ENCODE peak calls at places on chromosome X, in ten cellular contexts. I, L, Z, T, G, J, M, V, Q and S are unnamed samples.

GRCh38 chrX:13005671-13006473 is 31.0 kb downstream of the TMSB4X start:
- DNase-seq in I (no peak), L (peak; percentile 33), Z (peak; percentile 73), T (peak; percentile 15), G (no peak), J (no peak), M (no peak), V (no peak), Q (no peak), S (peak; percentile 60)

GRCh38 chrX:118974088-118974907 is at the start of gene LONRF3:
- DNase-seq in I (peak; percentile 74), L (peak; percentile 83), Z (peak; percentile 28), T (peak; percentile 89), G (peak; percentile 64), J (no peak), M (peak; percentile 73), V (peak; percentile 67), Q (peak; percentile 86), S (peak; percentile 88)

GRCh38 chrX:22171287-22172060 is 101.2 kb upstream of the CBLL2 start:
- DNase-seq in I (no peak), L (no peak), Z (no peak), T (no peak), G (no peak), J (no peak), M (no peak), V (no peak), Q (no peak), S (no peak)

GRCh38 chrX:17967888-17968287 is 106.8 kb upstream of the RAI2 start:
- DNase-seq in I (peak; percentile 38), L (no peak), Z (no peak), T (no peak), G (no peak), J (no peak), M (no peak), V (peak; percentile 15), Q (peak; percentile 65), S (no peak)

GRCh38 chrX:103066606-103067005 is 2.6 kb upstream of the BEX1 start:
- DNase-seq in I (no peak), L (no peak), Z (peak; percentile 9), T (no peak), G (no peak), J (no peak), M (no peak), V (no peak), Q (no peak), S (no peak)

GRCh38 chrX:18360867-18361266 is 6.4 kb upstream of the SCML2 start:
- DNase-seq in I (no peak), L (no peak), Z (no peak), T (peak; percentile 82), G (no peak), J (no peak), M (no peak), V (no peak), Q (no peak), S (no peak)

GRCh38 chrX:5876984-5877655 is 351.5 kb downstream of the NLGN4X start:
- DNase-seq in I (peak; percentile 68), L (peak; percentile 34), Z (peak; percentile 4), T (peak; percentile 23), G (no peak), J (no peak), M (peak; percentile 14), V (peak; percentile 20), Q (no peak), S (peak; percentile 39)

GRCh38 chrX:4118666-4119530 is 405.4 kb upstream of the PRKX start:
- DNase-seq in I (no peak), L (no peak), Z (no peak), T (no peak), G (no peak), J (no peak), M (no peak), V (no peak), Q (no peak), S (peak; percentile 14)

GRCh38 chrX:1727531-1728027 is 112.7 kb downstream of the ASMT start:
- DNase-seq in I (peak; percentile 43), L (no peak), Z (peak; percentile 31), T (no peak), G (no peak), J (peak; percentile 46), M (no peak), V (no peak), Q (no peak), S (no peak)

GRCh38 chrX:100494570-100494969 is 84.5 kb upstream of the PCDH19 start:
- DNase-seq in I (no peak), L (no peak), Z (no peak), T (no peak), G (no peak), J (no peak), M (no peak), V (no peak), Q (no peak), S (no peak)

GRCh38 chrX:46165411-46165810 is 379.8 kb downstream of the ZNF674 start:
- DNase-seq in I (no peak), L (no peak), Z (peak; percentile 90), T (no peak), G (no peak), J (no peak), M (no peak), V (no peak), Q (no peak), S (peak; percentile 58)

GRCh38 chrX:151773434-151773833 is 38.9 kb downstream of the CNGA2 start:
- DNase-seq in I (no peak), L (no peak), Z (no peak), T (no peak), G (no peak), J (no peak), M (no peak), V (no peak), Q (no peak), S (no peak)

GRCh38 chrX:130296743-130297142 is 28.0 kb upstream of the ZNF280C start:
- DNase-seq in I (no peak), L (no peak), Z (no peak), T (no peak), G (no peak), J (no peak), M (no peak), V (no peak), Q (no peak), S (no peak)

GRCh38 chrX:32874839-32875238 is 336.5 kb downstream of the DMD start:
- DNase-seq in I (no peak), L (no peak), Z (no peak), T (no peak), G (no peak), J (no peak), M (no peak), V (no peak), Q (no peak), S (no peak)

GRCh38 chrX:132488819-132489255 is at the start of gene MBNL3:
- DNase-seq in I (peak; percentile 53), L (peak; percentile 49), Z (peak; percentile 40), T (peak; percentile 68), G (peak; percentile 70), J (no peak), M (peak; percentile 27), V (peak; percentile 61), Q (peak; percentile 59), S (no peak)

GRCh38 chrX:136063340-136064079 is 78.3 kb downstream of the SLC9A6 start:
- DNase-seq in I (no peak), L (no peak), Z (no peak), T (no peak), G (no peak), J (no peak), M (no peak), V (no peak), Q (no peak), S (no peak)

DNA sequence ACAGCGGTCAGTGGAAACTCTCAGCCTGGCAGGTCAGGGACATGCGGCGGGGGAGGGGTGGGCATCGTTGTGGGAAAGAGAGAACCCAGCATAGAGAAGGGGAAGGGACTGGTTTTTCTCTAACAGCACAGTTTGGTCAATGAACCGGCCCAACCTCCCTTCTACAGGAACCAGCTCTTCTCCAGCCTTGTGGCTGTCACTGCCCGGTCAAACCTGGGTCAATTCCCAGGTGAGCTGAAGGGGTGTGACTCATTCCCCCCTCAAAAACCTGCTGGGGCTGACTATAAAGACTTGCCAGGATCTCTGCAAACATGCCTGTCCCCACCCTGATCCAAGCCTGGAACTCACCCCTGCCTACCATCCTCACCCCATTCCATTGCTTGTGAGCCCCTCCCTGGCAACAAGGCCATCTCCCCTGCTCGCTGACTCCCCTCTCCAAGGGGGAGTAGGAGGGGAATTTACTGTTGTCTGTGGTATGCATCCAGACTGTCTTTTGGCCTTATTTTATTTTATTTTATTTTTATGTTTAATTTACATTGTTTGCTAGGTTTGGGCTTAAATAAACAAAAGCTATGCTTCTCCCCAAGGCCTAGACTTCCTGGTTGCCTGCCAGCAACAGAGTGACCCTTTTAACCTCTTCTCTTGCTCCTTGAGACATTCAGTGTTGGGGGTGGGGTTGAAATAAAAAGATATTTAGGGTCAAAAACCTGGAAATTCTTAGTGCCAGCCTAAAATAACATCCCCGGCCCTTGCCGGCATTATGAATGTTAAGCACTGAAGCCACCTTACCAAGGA is 49.6 kb downstream of the TSC22D3 start:
- DNase-seq in I (no peak), L (no peak), Z (no peak), T (no peak), G (no peak), J (no peak), M (no peak), V (no peak), Q (no peak), S (no peak)
- H3K27ac ChIP-seq in I (peak overlapping the region; percentile 78), L (no peak overlapping the region), Z (no peak overlapping the region), T (no peak overlapping the region), G (no peak overlapping the region), J (no peak overlapping the region), M (peak overlapping the region; percentile 59), V (peak overlapping the region; percentile 13), Q (no peak overlapping the region), S (no peak overlapping the region)

DNA sequence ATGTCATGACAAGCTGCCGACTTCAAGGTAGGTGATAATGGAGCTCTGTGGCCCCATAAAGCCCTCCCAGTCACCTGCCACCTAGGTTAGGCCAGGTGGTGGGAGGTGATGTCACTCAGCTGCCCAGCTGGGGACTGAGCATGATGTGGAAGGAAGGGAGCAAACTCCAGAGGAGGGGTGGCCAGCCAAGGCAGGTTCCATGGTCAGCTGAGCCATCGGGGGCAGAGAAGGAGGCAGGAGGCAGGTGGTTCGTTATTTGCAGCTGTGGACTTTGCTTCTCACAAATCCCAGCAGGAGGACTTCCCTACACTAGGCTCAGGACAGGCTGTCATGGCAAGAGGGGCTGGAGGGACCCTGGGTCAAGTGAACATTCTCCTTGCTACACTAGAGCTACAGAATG is 2.1 kb downstream of the CCDC120 start:
- DNase-seq in I (peak; percentile 56), L (no peak), Z (no peak), T (no peak), G (no peak), J (no peak), M (no peak), V (no peak), Q (no peak), S (peak; percentile 77)
- TF ChIP-seq CTCF in I (no peak), L (no peak), Z (no peak), T (no peak), G (no peak), J (no peak), M (no peak), V (no peak), Q (no peak), S (no peak)

GRCh38 chrX:83019258-83019657 is 488.8 kb upstream of the POU3F4 start:
- DNase-seq in I (no peak), L (no peak), Z (no peak), T (no peak), G (no peak), J (no peak), M (no peak), V (no peak), Q (no peak), S (no peak)
- H3K27ac ChIP-seq in I (no peak overlapping the region), L (no peak overlapping the region), Z (no peak overlapping the region), T (no peak overlapping the region), G (no peak overlapping the region), J (no peak overlapping the region), M (no peak overlapping the region), V (no peak overlapping the region), Q (no peak overlapping the region), S (no peak overlapping the region)

GRCh38 chrX:129037389-129037788 is 485.9 kb downstream of the SMARCA1 start:
- DNase-seq in I (no peak), L (no peak), Z (no peak), T (no peak), G (no peak), J (no peak), M (no peak), V (no peak), Q (no peak), S (peak; percentile 39)
- TF ChIP-seq CTCF in I (no peak), L (no peak), Z (no peak), T (no peak), G (no peak), J (no peak), M (no peak), V (no peak), Q (no peak), S (no peak)